ENCODE peak calls at places on chromosomes 12 and 14, in ten cellular contexts. G, C, T, J, L, W, B, D, Y and Z are unnamed samples.

GRCh38 chr14:91834571-91834970 is 32.8 kb downstream of the TC2N start:
- DNase-seq in G (no peak), C (no peak), T (no peak), J (no peak), L (no peak), W (no peak), B (no peak), D (no peak), Y (no peak), Z (no peak)

GRCh38 chr12:89693639-89694202 is 14.9 kb downstream of the ATP2B1 start:
- DNase-seq in G (no peak), C (no peak), T (peak), J (no peak), L (no peak), W (peak), B (no peak), D (no peak), Y (no peak), Z (no peak)

GRCh38 chr12:92080390-92081285 is 65.0 kb downstream of the BTG1 start:
- DNase-seq in G (no peak), C (peak), T (peak), J (peak), L (no peak), W (peak), B (peak), D (peak), Y (no peak), Z (no peak)

GRCh38 chr12:95820096-95820703 is 29.6 kb upstream of the NTN4 start:
- DNase-seq in G (no peak), C (peak), T (peak), J (peak), L (peak), W (peak), B (peak), D (peak), Y (no peak), Z (no peak)

GRCh38 chr12:31362759-31363415 is 36.9 kb upstream of the SINHCAF start:
- DNase-seq in G (no peak), C (no peak), T (no peak), J (no peak), L (no peak), W (no peak), B (peak), D (peak), Y (no peak), Z (peak)

GRCh38 chr14:49972840-49973239 is 80.0 kb downstream of the ARF6 start:
- DNase-seq in G (no peak), C (peak), T (peak), J (peak), L (peak), W (peak), B (peak), D (peak), Y (no peak), Z (no peak)

GRCh38 chr12:22481557-22482104 is 62.7 kb downstream of the C2CD5 start:
- DNase-seq in G (no peak), C (no peak), T (no peak), J (no peak), L (no peak), W (no peak), B (no peak), D (no peak), Y (no peak), Z (no peak)

GRCh38 chr12:106348411-106348810 is 9.1 kb upstream of the POLR3B start:
- DNase-seq in G (no peak), C (no peak), T (no peak), J (no peak), L (no peak), W (no peak), B (no peak), D (no peak), Y (no peak), Z (no peak)

GRCh38 chr12:6935551-6936377 is 7.9 kb upstream of the RNU7-1 start:
- DNase-seq in G (peak), C (no peak), T (no peak), J (no peak), L (no peak), W (no peak), B (no peak), D (no peak), Y (no peak), Z (no peak)
- H3K4me3 ChIP-seq in G (no peak), C (no peak), T (no peak), J (no peak), L (no peak), W (no peak), B (no peak), D (no peak), Y (no peak), Z (no peak)

GRCh38 chr12:54128466-54128865 is 60.3 kb downstream of the SMUG1 start:
- DNase-seq in G (no peak), C (no peak), T (no peak), J (no peak), L (no peak), W (no peak), B (no peak), D (no peak), Y (no peak), Z (peak)
- H3K4me3 ChIP-seq in G (no peak), C (no peak), T (no peak), J (no peak), L (no peak), W (no peak), B (no peak), D (no peak), Y (no peak), Z (no peak)

GRCh38 chr14:34806257-34806656 is 68.9 kb downstream of the BAZ1A start:
- DNase-seq in G (no peak), C (no peak), T (no peak), J (no peak), L (no peak), W (no peak), B (no peak), D (no peak), Y (no peak), Z (no peak)
- H3K4me3 ChIP-seq in G (no peak), C (no peak), T (no peak), J (no peak), L (no peak), W (no peak), B (no peak), D (no peak), Y (no peak), Z (no peak)

GRCh38 chr14:24067133-24068082 is 4.0 kb upstream of the CPNE6 start:
- DNase-seq in G (no peak), C (no peak), T (no peak), J (no peak), L (no peak), W (no peak), B (no peak), D (peak), Y (no peak), Z (no peak)
- H3K4me3 ChIP-seq in G (no peak), C (no peak), T (no peak), J (no peak), L (no peak), W (no peak), B (no peak), D (no peak), Y (no peak), Z (no peak)

DNA sequence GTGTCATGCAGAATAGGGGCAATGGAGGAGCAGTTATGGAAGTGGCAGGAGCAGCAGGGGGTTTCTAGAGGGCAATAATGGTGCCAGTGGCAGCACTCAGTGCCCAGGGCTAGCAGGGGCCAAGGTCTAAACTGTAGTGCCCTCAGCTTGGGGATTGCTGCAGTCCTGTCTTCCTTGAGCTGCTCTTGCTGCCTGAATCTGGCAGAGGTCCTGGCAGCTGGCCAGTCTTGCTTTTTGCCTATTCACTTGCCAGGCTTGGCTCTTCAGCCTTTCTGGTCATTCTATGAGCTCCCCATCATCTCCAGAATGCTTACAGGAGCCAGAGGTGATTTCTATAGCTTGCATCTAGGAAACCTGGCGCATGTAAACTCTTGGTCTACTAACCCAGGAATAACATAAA is 72.0 kb downstream of the SUDS3 start:
- DNase-seq in G (no peak), C (no peak), T (no peak), J (no peak), L (no peak), W (no peak), B (no peak), D (no peak), Y (peak), Z (no peak)
- H3K4me3 ChIP-seq in G (no peak), C (no peak), T (no peak), J (no peak), L (no peak), W (no peak), B (no peak), D (no peak), Y (no peak), Z (no peak)

DNA sequence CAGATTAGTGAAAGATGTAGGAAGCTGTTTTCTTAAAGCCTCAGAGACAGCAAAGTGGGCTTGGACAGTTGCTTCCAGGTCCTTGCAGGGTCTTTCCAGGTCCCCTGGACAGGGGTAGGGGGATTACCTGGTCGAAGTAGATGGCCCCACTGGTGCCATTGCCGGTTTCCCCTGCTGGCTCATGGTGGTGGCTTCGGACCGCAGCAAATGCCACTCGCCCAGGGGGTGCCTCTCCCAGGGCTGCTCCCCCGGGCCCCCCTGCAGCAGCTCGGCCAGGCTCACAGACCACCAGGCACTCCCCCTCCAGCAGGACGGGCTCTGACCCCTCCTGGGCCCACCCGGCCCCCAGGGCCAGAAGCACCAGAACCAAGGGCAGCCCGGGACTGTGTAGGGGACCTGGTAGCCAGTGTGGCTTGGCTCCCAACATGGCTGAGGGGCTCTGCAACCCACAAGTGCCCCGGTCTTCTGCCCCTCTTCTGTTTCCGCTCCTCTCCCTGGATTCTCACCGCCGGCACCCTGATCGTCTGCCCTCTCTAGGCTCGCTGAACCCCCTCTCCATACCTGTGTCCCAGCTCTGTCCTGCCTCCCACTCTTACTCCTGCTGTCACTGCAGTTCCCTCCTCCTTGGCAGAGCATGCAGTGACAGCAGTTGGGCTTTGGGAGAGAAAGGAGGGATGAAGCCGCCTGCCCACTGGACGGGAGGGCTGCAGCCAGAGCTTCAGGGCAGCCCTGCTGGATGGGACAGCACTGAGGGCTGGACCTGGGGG is 657 bp downstream of the CBLN3 start:
- DNase-seq in G (no peak), C (no peak), T (no peak), J (no peak), L (peak), W (no peak), B (no peak), D (no peak), Y (no peak), Z (no peak)
- H3K4me3 ChIP-seq in G (peak), C (peak), T (peak), J (peak), L (no peak), W (no peak), B (no peak), D (no peak), Y (peak), Z (peak)

DNA sequence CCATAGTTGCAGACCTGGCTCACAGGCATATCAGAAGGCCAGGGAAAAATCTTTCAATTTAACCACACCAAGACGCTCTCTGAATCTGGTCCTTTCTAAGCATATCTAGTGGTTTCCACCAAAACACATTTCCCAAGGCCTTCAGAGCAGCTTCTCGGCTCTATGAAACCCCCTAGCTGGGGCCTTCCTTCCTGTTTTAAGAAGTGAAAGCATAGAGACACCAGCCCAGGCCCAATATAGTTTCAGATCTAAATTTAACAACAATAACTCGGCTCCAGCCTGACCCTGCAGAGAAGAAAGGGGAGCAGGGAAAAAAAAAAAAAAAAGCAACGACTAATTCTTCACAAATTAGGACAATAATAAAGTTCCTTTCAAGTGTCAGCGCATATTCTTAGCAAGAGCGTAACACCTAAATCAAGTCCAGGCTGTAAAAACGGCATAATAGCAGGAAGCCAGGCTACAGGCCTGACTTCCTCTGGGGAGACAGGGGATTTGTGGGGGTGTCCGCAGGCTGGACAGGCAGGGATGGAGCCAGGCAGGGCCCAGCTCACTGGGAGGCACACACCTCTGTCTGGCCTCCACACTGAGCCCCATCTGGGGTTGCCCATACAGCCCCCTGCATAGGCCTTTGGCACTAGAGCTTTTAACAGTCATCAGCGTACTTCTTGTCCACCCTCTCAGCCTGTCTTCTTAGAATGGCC is 773.1 kb downstream of the MED13L start:
- DNase-seq in G (no peak), C (no peak), T (no peak), J (no peak), L (peak), W (no peak), B (no peak), D (no peak), Y (peak), Z (no peak)
- H3K4me3 ChIP-seq in G (no peak), C (no peak), T (no peak), J (no peak), L (no peak), W (no peak), B (no peak), D (no peak), Y (no peak), Z (no peak)

GRCh38 chr12:54000105-54000773 is at the start of gene HOXC9:
- DNase-seq in G (peak), C (no peak), T (peak), J (no peak), L (no peak), W (peak), B (no peak), D (no peak), Y (no peak), Z (no peak)

GRCh38 chr12:54002915-54003339 is 3.0 kb downstream of the HOXC9 start:
- DNase-seq in G (peak), C (no peak), T (no peak), J (no peak), L (no peak), W (no peak), B (no peak), D (no peak), Y (no peak), Z (no peak)

GRCh38 chr12:54000774-54001114 is 783 bp downstream of the HOXC9 start:
- DNase-seq in G (no peak), C (no peak), T (no peak), J (no peak), L (no peak), W (no peak), B (no peak), D (no peak), Y (no peak), Z (no peak)

GRCh38 chr12:54002278-54002914 is 2.4 kb downstream of the HOXC9 start:
- DNase-seq in G (peak), C (no peak), T (no peak), J (no peak), L (no peak), W (no peak), B (no peak), D (no peak), Y (no peak), Z (no peak)

GRCh38 chr12:54001283-54002187 is 1.6 kb downstream of the HOXC9 start:
- DNase-seq in G (peak), C (no peak), T (no peak), J (no peak), L (no peak), W (no peak), B (no peak), D (no peak), Y (no peak), Z (no peak)
- H3K4me3 ChIP-seq in G (peak), C (peak), T (peak), J (peak), L (no peak), W (peak), B (no peak), D (no peak), Y (no peak), Z (no peak)